ENCODE peak calls at places on chromosomes 12 and 14, in four cellular contexts. I is A549, N is WTC11, U is IMR-90. V is an unnamed sample.

GRCh38 chr14:100440758-100441203 is 117.6 kb downstream of the SLC25A47 start:
- DNase-seq in N (no peak), I (no peak), U (peak), V (no peak)

GRCh38 chr12:39441189-39441962 is 1.5 kb downstream of the KIF21A start:
- DNase-seq in N (no peak), I (no peak), U (no peak), V (no peak)

GRCh38 chr14:21136024-21136423 is 19.8 kb downstream of the OR5AU1 start:
- DNase-seq in U (peak), N (no peak), I (peak), V (no peak)

GRCh38 chr14:60266021-60266937 is 17.3 kb downstream of the PPM1A start:
- DNase-seq in I (no peak), N (peak), U (no peak), V (no peak)

GRCh38 chr14:92575061-92575772 is 61.6 kb downstream of the RIN3 start:
- DNase-seq in N (no peak), U (no peak), I (no peak), V (no peak)

GRCh38 chr12:104215638-104216297 is at the start of gene TXNRD1:
- DNase-seq in N (peak), U (peak), I (peak), V (peak)

GRCh38 chr12:121776190-121777098 is 17.0 kb downstream of the RHOF start:
- DNase-seq in I (peak), N (peak), U (peak), V (no peak)

GRCh38 chr12:124096869-124097434 is 123.9 kb downstream of the ZNF664 start:
- DNase-seq in N (no peak), U (no peak), I (no peak), V (no peak)

GRCh38 chr14:67680121-67680602 is 5.7 kb upstream of the VTI1B start:
- DNase-seq in U (peak), I (peak), N (no peak), V (peak)

GRCh38 chr12:39605501-39605900 is 14.1 kb downstream of the ABCD2 start:
- DNase-seq in N (no peak), I (no peak), U (no peak), V (no peak)

GRCh38 chr12:89389755-89390661 is 37.7 kb upstream of the DUSP6 start:
- DNase-seq in U (peak), I (no peak), N (no peak), V (no peak)

GRCh38 chr12:115872919-115873357 is 404.6 kb downstream of the MED13L start:
- DNase-seq in U (no peak), I (peak), N (peak), V (no peak)

GRCh38 chr12:73187765-73188164 is 915.6 kb downstream of the TRHDE start:
- DNase-seq in N (no peak), U (no peak), I (no peak), V (no peak)

GRCh38 chr14:96091941-96092411 is 52.8 kb downstream of the C14orf132 start:
- DNase-seq in N (no peak), I (no peak), U (no peak), V (no peak)

GRCh38 chr14:67710209-67710608 is 8.5 kb downstream of the RDH12 start:
- DNase-seq in N (no peak), I (peak), U (no peak), V (no peak)

GRCh38 chr12:117967512-117967911 is 1.3 kb downstream of the KSR2 start:
- DNase-seq in U (no peak), I (no peak), N (no peak), V (no peak)

GRCh38 chr12:111776836-111777344 is 10.2 kb downstream of the ALDH2 start:
- DNase-seq in U (peak), N (no peak), I (no peak), V (no peak)

GRCh38 chr12:98656289-98657101 is 11.4 kb downstream of the APAF1 start:
- DNase-seq in I (no peak), U (no peak), N (no peak), V (no peak)

GRCh38 chr14:106209745-106210144 is 683.4 kb downstream of the TMEM121 start:
- DNase-seq in U (no peak), I (no peak), N (no peak), V (no peak)

GRCh38 chr12:115203661-115204060 is 519.7 kb upstream of the TBX3 start:
- DNase-seq in U (peak), I (no peak), N (no peak), V (no peak)

GRCh38 chr12:73421832-73422231 is 1115.8 kb upstream of the ATXN7L3B start:
- DNase-seq in N (no peak), I (no peak), U (no peak), V (no peak)

GRCh38 chr14:75877292-75877691 is 104.5 kb downstream of the TGFB3 start:
- DNase-seq in I (no peak), N (no peak), U (peak), V (no peak)

GRCh38 chr12:52184813-52185212 is 7.0 kb downstream of the KRT80 start:
- DNase-seq in N (no peak), I (no peak), U (peak), V (no peak)

GRCh38 chr12:50102648-50103309 is 1.0 kb upstream of the GPD1 start:
- DNase-seq in N (no peak), I (no peak), U (no peak), V (no peak)

GRCh38 chr12:75917083-75917482 is 114.5 kb downstream of the PHLDA1 start:
- DNase-seq in I (no peak), N (no peak), U (no peak), V (peak)

GRCh38 chr12:102806110-102806509 is 110.9 kb downstream of the PAH start:
- DNase-seq in U (no peak), N (no peak), I (no peak), V (no peak)

GRCh38 chr12:63940295-63940997 is 95.9 kb downstream of the SRGAP1 start:
- DNase-seq in N (no peak), I (no peak), U (no peak), V (no peak)

GRCh38 chr12:29762637-29763300 is 21.0 kb downstream of the TMTC1 start:
- DNase-seq in I (no peak), N (no peak), U (no peak), V (no peak)

GRCh38 chr12:59615392-59616165 is 19.8 kb downstream of the SLC16A7 start:
- DNase-seq in U (no peak), I (no peak), N (no peak), V (no peak)

GRCh38 chr14:94767321-94767878 is 2.5 kb downstream of the GSC start:
- DNase-seq in I (no peak), U (no peak), N (peak), V (no peak)

GRCh38 chr12:122031342-122032216 is 9.9 kb downstream of the BCL7A start:
- DNase-seq in N (peak), U (no peak), I (peak), V (no peak)

GRCh38 chr12:104951759-104952509 is 6.2 kb downstream of the SLC41A2 start:
- DNase-seq in U (peak), I (no peak), N (no peak), V (no peak)

GRCh38 chr12:132406498-132407461 is 77.4 kb upstream of the GALNT9 start:
- DNase-seq in N (no peak), U (no peak), I (no peak), V (no peak)
- TF ChIP-seq USF2 in N (no peak), U (no peak), I (no peak), V (no peak)

GRCh38 chr12:65648461-65648860 is 175.8 kb upstream of the HMGA2 start:
- DNase-seq in I (no peak), N (no peak), U (peak), V (no peak)

GRCh38 chr12:65646127-65646643 is 178.1 kb upstream of the HMGA2 start:
- DNase-seq in N (no peak), U (no peak), I (no peak), V (no peak)

GRCh38 chr12:65651060-65651459 is 173.2 kb upstream of the HMGA2 start:
- DNase-seq in I (no peak), U (no peak), N (no peak), V (no peak)

GRCh38 chr12:65647074-65647473 is 177.2 kb upstream of the HMGA2 start:
- DNase-seq in U (no peak), I (no peak), N (no peak), V (no peak)

GRCh38 chr12:65649126-65649525 is 175.2 kb upstream of the HMGA2 start:
- DNase-seq in I (peak), N (no peak), U (peak), V (no peak)
- TF ChIP-seq USF2 in I (no peak), N (no peak), U (no peak), V (no peak)

GRCh38 chr12:1970331-1970900 is 33.8 kb downstream of the DCP1B start:
- DNase-seq in I (no peak), U (no peak), N (no peak), V (no peak)

GRCh38 chr12:1972856-1973317 is 31.4 kb downstream of the DCP1B start:
- DNase-seq in N (no peak), U (peak), I (no peak), V (no peak)

GRCh38 chr12:1974812-1975211 is 29.4 kb downstream of the DCP1B start:
- DNase-seq in U (no peak), I (no peak), N (no peak), V (no peak)

GRCh38 chr12:1977109-1977508 is 27.1 kb downstream of the DCP1B start:
- DNase-seq in I (no peak), U (no peak), N (no peak), V (no peak)

DNA sequence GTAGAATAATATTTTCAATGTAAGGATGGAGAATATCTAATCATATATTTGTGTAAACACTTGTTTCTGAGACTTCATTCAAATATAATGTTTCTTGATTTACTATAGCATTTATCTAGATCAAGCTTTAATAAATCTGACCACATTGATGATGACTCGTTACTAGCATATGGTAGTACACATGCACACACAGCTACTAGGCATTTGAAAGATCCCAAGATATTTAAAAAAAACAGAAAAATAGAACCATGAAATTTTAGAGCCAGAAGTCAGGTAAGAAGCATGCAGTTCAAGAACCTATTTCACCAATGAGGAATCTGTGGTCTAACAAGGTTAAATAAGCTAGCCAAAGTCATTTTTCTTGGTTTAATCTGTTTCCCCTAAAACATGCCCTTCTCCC is 32.0 kb downstream of the DCP1B start:
- DNase-seq in N (no peak), I (no peak), U (peak), V (no peak)
- TF ChIP-seq USF2 in N (no peak), I (no peak), U (no peak), V (no peak)

GRCh38 chr12:130873825-130874224 is 2.0 kb downstream of the RAN start:
- DNase-seq in I (no peak), N (no peak), U (no peak), V (no peak)
- TF ChIP-seq USF2 in I (no peak), N (no peak), U (no peak), V (no peak)

GRCh38 chr14:97642631-97643030 is 845.4 kb downstream of the VRK1 start:
- DNase-seq in U (no peak), I (no peak), N (no peak), V (no peak)
- TF ChIP-seq USF2 in U (no peak), I (no peak), N (no peak), V (no peak)

DNA sequence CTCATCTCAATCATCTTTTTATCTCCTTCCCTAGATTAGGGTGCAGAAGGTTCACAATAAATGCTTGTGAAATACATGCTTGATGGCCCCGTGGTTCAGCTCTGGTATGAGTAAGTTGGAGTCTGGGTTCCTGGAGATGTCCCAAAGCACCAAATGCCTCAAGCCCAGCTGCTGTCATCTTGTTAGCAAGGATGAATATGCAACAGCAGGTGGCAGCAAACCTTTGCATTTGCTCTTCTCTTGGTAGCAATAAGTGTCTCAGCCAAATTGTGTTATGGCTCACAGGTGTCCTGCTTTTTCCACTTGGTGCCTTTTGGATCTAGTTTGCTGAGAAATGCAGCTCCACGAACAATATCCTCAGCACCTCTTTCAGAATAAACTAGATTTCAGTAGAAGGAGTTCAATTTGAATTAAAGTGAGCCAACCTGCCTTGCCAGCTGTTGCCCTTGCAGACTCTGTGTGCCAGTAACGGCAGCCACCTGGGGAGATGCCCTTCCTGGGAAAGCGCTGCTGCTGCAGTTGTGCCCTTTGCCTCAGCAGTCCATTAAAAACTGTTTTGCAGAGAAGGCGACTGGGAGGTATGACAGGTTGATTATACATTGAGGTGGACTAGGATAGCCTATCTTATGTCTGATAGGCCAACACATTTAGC is 417.3 kb downstream of the SNAPC1 start:
- DNase-seq in U (peak), N (peak), I (peak), V (peak)
- TF ChIP-seq USF2 in U (no peak), N (no peak), I (no peak), V (no peak)

GRCh38 chr14:31037709-31038221 is 11.6 kb upstream of the STRN3 start:
- DNase-seq in U (no peak), N (no peak), I (no peak), V (no peak)
- TF ChIP-seq USF2 in U (no peak), N (no peak), I (no peak), V (no peak)

DNA sequence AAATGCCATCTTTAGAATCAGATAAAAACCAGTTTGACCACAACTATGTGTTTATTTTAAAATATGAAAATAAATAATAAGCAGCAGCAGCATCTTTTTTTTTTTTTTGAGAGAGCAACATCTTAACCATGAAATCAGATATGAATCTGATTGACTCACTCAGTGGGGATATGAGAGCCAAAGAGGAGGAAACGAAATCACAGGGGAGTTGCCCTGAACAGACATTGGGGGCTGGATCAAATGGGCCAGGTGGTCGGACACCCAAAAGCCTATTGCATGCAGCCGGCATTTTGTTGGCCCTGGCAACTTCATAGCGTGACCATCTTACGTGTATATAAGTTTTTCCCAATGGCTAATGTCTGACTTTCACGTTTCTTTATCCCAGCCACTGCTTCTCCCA is 321.1 kb downstream of the NPAS3 start:
- DNase-seq in N (no peak), I (no peak), U (no peak), V (no peak)
- TF ChIP-seq USF2 in N (no peak), I (no peak), U (no peak), V (no peak)

V was measured in GM12878.